ENCODE peak calls at places on chromosomes 1 and 21, in seven cellular contexts. Q is transverse colon; O is AG09319; J is Kasumi-1; L is activated CD4-positive, alpha-beta T cell treated with anti-CD3 and anti-CD28 coated beads, Interleukin-2, amount 10 ng/mL, durations not matched to agents 7 days and 5 days; Z is tibial nerve; I is heart right ventricle. V is an unnamed sample.

GRCh38 chr1:145936247-145936646 is 9.0 kb upstream of the RBM8A start:
- DNase-seq in Q (no peak), O (no peak), J (no peak), L (no peak), Z (no peak), I (no peak), V (no peak)

GRCh38 chr1:63718464-63719075 is 55.2 kb upstream of the ROR1 start:
- DNase-seq in Q (no peak), O (no peak), J (no peak), L (no peak), Z (no peak), I (no peak), V (no peak)

GRCh38 chr1:22370190-22370498 is 81.5 kb upstream of the ZBTB40 start:
- DNase-seq in Q (no peak), O (no peak), J (no peak), L (no peak), Z (no peak), I (no peak), V (no peak)

GRCh38 chr1:180157576-180158057 is 2.9 kb downstream of the QSOX1 start:
- DNase-seq in Q (peak; percentile 44), O (no peak), J (no peak), L (no peak), Z (no peak), I (no peak), V (no peak)

GRCh38 chr1:6601049-6601864 is 1.4 kb downstream of the KLHL21 start:
- DNase-seq in Q (peak; percentile 78), O (peak; percentile 79), J (peak; percentile 76), L (peak; percentile 78), Z (peak; percentile 84), I (peak; percentile 60), V (peak; percentile 96)

GRCh38 chr1:11963622-11964021 is 16.6 kb upstream of the MFN2 start:
- DNase-seq in Q (no peak), O (no peak), J (no peak), L (no peak), Z (no peak), I (no peak), V (no peak)

GRCh38 chr1:236122176-236122575 is 20.2 kb upstream of the GPR137B start:
- DNase-seq in Q (no peak), O (no peak), J (no peak), L (no peak), Z (no peak), I (no peak), V (no peak)

GRCh38 chr21:14947613-14948160 is 117.1 kb downstream of the NRIP1 start:
- DNase-seq in Q (no peak), O (no peak), J (no peak), L (no peak), Z (no peak), I (no peak), V (no peak)

GRCh38 chr1:182301467-182302198 is 90.0 kb downstream of the GLUL start:
- DNase-seq in Q (peak; percentile 48), O (no peak), J (peak; percentile 46), L (no peak), Z (peak; percentile 25), I (peak; percentile 37), V (no peak)

GRCh38 chr1:41738475-41738874 is 180.2 kb downstream of the HIVEP3 start:
- DNase-seq in Q (no peak), O (no peak), J (no peak), L (no peak), Z (no peak), I (no peak), V (no peak)

GRCh38 chr1:234976880-234977680 is 151.6 kb downstream of the TOMM20 start:
- DNase-seq in Q (no peak), O (no peak), J (peak; percentile 28), L (no peak), Z (no peak), I (no peak), V (peak; percentile 68)

GRCh38 chr1:8443558-8444194 is 125.8 kb downstream of the SLC45A1 start:
- DNase-seq in Q (no peak), O (no peak), J (peak; percentile 33), L (no peak), Z (no peak), I (no peak), V (no peak)

GRCh38 chr1:22662318-22662717 is 9.3 kb downstream of the C1QB start:
- DNase-seq in Q (peak; percentile 22), O (no peak), J (no peak), L (no peak), Z (peak; percentile 21), I (no peak), V (no peak)

GRCh38 chr1:84141177-84142003 is 2.7 kb upstream of the PRKACB start:
- DNase-seq in Q (no peak), O (no peak), J (peak; percentile 87), L (no peak), Z (no peak), I (no peak), V (no peak)

GRCh38 chr1:58844176-58844575 is 60.3 kb upstream of the JUN start:
- DNase-seq in Q (no peak), O (peak; percentile 3), J (no peak), L (no peak), Z (no peak), I (no peak), V (no peak)

GRCh38 chr1:42939216-42939615 is 19.5 kb downstream of the SLC2A1 start:
- DNase-seq in Q (peak; percentile 57), O (no peak), J (no peak), L (no peak), Z (no peak), I (no peak), V (no peak)

GRCh38 chr1:193083365-193084088 is 21.7 kb downstream of the GLRX2 start:
- DNase-seq in Q (no peak), O (no peak), J (no peak), L (no peak), Z (no peak), I (no peak), V (no peak)

GRCh38 chr1:243903023-243903422 is 53.0 kb upstream of the AKT3 start:
- DNase-seq in Q (no peak), O (no peak), J (no peak), L (no peak), Z (no peak), I (no peak), V (no peak)

GRCh38 chr1:15417365-15417934 is 7.8 kb downstream of the EFHD2 start:
- DNase-seq in Q (peak; percentile 80), O (no peak), J (peak; percentile 28), L (peak; percentile 43), Z (peak; percentile 37), I (peak; percentile 37), V (no peak)

GRCh38 chr1:113976609-113977278 is 2.5 kb upstream of the OLFML3 start:
- DNase-seq in Q (no peak), O (no peak), J (peak; percentile 14), L (no peak), Z (no peak), I (no peak), V (no peak)

GRCh38 chr1:7127322-7128050 is 342.2 kb downstream of the CAMTA1 start:
- DNase-seq in Q (no peak), O (no peak), J (peak; percentile 98), L (no peak), Z (no peak), I (no peak), V (no peak)

GRCh38 chr1:25343872-25344271 is 5.7 kb downstream of the TMEM50A start:
- DNase-seq in Q (no peak), O (peak; percentile 82), J (no peak), L (no peak), Z (no peak), I (no peak), V (no peak)

GRCh38 chr1:56824956-56825355 is 5.8 kb upstream of the FYB2 start:
- DNase-seq in Q (no peak), O (no peak), J (no peak), L (no peak), Z (no peak), I (no peak), V (no peak)

GRCh38 chr1:222106369-222106768 is 364.5 kb upstream of the DUSP10 start:
- DNase-seq in Q (no peak), O (no peak), J (no peak), L (no peak), Z (no peak), I (peak; percentile 27), V (no peak)

GRCh38 chr1:11990303-11991032 is 10.2 kb downstream of the MFN2 start:
- DNase-seq in Q (no peak), O (no peak), J (no peak), L (no peak), Z (no peak), I (peak; percentile 51), V (no peak)

GRCh38 chr1:171432473-171432872 is 52.9 kb upstream of the PRRC2C start:
- DNase-seq in Q (no peak), O (no peak), J (no peak), L (no peak), Z (no peak), I (no peak), V (no peak)

GRCh38 chr1:243287652-243288051 is 31.8 kb downstream of the SDCCAG8 start:
- DNase-seq in Q (no peak), O (peak; percentile 41), J (peak; percentile 99), L (no peak), Z (no peak), I (no peak), V (no peak)

GRCh38 chr1:27488523-27489138 is 1.3 kb downstream of the WASF2 start:
- DNase-seq in Q (no peak), O (no peak), J (peak; percentile 61), L (peak; percentile 9), Z (no peak), I (no peak), V (peak; percentile 43)

GRCh38 chr1:11273595-11274234 is 717 bp downstream of the UBIAD1 start:
- DNase-seq in Q (no peak), O (no peak), J (peak; percentile 18), L (no peak), Z (no peak), I (no peak), V (no peak)

GRCh38 chr1:19797827-19798226 is 1.9 kb downstream of the TMCO4 start:
- DNase-seq in Q (no peak), O (no peak), J (no peak), L (no peak), Z (no peak), I (no peak), V (no peak)

GRCh38 chr1:57018119-57018518 is 52.3 kb upstream of the C8B start:
- DNase-seq in Q (no peak), O (no peak), J (no peak), L (no peak), Z (no peak), I (no peak), V (no peak)

GRCh38 chr1:48371598-48371997 is 100.4 kb downstream of the SPATA6 start:
- DNase-seq in Q (no peak), O (no peak), J (no peak), L (no peak), Z (no peak), I (no peak), V (no peak)

GRCh38 chr1:54347955-54348699 is 58.1 kb downstream of the SSBP3 start:
- DNase-seq in Q (peak; percentile 77), O (no peak), J (no peak), L (no peak), Z (no peak), I (no peak), V (no peak)

GRCh38 chr1:94999456-95000131 is 72.7 kb upstream of the CNN3 start:
- DNase-seq in Q (no peak), O (no peak), J (no peak), L (no peak), Z (no peak), I (no peak), V (no peak)

GRCh38 chr1:223709598-223709997 is 2.7 kb upstream of the CAPN2 start:
- DNase-seq in Q (no peak), O (no peak), J (peak; percentile 33), L (no peak), Z (no peak), I (no peak), V (no peak)

GRCh38 chr1:51664412-51665240 is 47.7 kb downstream of the OSBPL9 start:
- DNase-seq in Q (no peak), O (no peak), J (no peak), L (no peak), Z (no peak), I (no peak), V (no peak)

GRCh38 chr1:24941566-24941965 is 11.5 kb upstream of the RUNX3 start:
- DNase-seq in Q (no peak), O (no peak), J (no peak), L (no peak), Z (no peak), I (no peak), V (no peak)

V was measured in lower leg skin.